ENCODE peak calls at places on chromosomes 7 and 10, in five cellular contexts. H, A, T, C and U are unnamed samples.

GRCh38 chr7:112383671-112384417 is 66.4 kb upstream of the IFRD1 start:
- DNase-seq in T (peak; percentile 5), H (peak; percentile 39), A (no peak), C (no peak), U (no peak)

GRCh38 chr7:13860734-13861133 is 128.7 kb downstream of the ETV1 start:
- DNase-seq in T (no peak), H (no peak), A (no peak), C (no peak), U (no peak)

GRCh38 chr7:29866490-29866930 is 60.2 kb downstream of the WIPF3 start:
- DNase-seq in C (no peak), A (no peak), H (no peak), T (no peak), U (no peak)

GRCh38 chr7:80078159-80078731 is 56.4 kb upstream of the GNAI1 start:
- DNase-seq in A (no peak), T (no peak), C (no peak), H (no peak), U (peak; percentile 45)

GRCh38 chr7:55144333-55144954 is 125.6 kb downstream of the EGFR start:
- DNase-seq in C (peak; percentile 86), A (no peak), T (no peak), H (peak; percentile 76), U (no peak)

GRCh38 chr10:6583447-6583846 is 3.4 kb upstream of the PRKCQ start:
- DNase-seq in C (no peak), H (no peak), A (no peak), T (no peak), U (no peak)

GRCh38 chr7:35004531-35005096 is 32.7 kb downstream of the DPY19L1 start:
- DNase-seq in A (no peak), T (no peak), C (no peak), H (no peak), U (peak; percentile 48)

GRCh38 chr7:22864855-22865606 is 42.4 kb upstream of the TOMM7 start:
- DNase-seq in A (no peak), T (no peak), C (no peak), H (peak; percentile 56), U (no peak)

DNA sequence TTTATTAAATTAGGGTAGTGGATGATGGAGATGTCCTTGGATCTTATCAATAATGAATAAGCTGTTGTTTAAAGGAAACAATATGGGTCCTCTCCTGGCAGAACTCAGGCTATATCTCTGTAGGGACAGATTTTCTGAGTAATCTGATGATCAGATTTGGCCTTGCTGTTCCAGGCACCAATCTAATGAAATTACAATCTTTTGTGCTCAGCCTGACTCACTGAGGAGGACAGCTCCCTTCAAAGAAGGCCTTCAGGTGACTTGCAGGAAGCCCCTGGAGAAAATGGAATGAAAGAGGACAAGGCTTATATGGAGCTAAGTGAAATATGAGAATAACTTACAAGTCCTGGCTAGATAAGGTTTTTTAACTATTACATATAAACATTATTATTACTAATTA is 486.4 kb upstream of the SORCS1 start:
- DNase-seq in C (no peak), T (no peak), A (no peak), H (no peak), U (no peak)
- H3K9me3 ChIP-seq in C (no peaks in the 10 kb centered on the region), T (no peaks in the 10 kb centered on the region), A (no peaks in the 10 kb centered on the region), H (no peaks in the 10 kb centered on the region), U (no peaks in the 10 kb centered on the region)

DNA sequence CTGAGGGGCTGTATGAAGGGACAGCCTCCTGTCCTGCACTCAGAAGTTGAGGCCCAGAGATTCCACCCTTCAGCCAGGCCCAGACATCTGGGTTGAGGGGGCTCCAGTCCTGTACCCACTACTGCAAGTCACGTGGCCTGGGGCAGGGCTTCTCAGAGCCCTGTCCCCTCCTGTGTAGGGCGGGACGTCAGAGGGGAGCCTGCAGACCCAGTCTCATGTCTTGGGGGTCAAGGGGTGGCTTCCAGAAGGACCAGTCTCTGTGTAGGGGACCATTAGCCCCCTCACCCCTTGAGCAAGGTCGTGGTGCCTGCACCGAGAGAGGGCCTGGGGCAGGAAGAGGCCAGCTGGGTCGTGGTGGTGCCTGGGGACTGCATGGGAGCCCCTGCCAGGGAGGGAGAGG is 593 bp upstream of the PILRA start:
- DNase-seq in C (no peak), H (no peak), A (no peak), T (no peak), U (no peak)
- H3K4ac ChIP-seq in C (no peak overlapping the region), H (no peak overlapping the region), A (no peak overlapping the region), T (no peak overlapping the region), U (peak overlapping the region; percentile 57)

DNA sequence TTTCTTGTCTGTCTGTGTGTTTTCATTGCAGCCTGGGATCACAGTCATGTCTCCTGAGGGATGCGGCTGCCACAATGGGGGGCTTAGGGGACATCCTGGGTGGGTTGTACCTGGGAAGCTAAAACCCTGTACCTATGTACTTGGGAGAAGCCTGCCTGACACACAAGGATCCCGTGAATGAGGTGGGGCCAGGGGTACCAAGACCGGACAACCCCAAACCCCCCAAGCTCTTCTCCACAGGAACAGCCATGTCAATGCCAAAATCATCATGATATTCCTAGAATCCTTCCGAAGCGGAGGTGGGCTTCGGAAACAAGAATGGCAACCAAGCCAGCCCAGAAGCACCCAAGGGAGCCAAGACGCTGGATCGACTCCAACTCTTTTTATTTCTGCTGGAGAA is 260.3 kb upstream of the TCERG1L start:
- DNase-seq in T (no peak), C (no peak), H (no peak), A (no peak), U (no peak)
- H2BK12ac ChIP-seq in T (no peak overlapping the region), C (no peak overlapping the region), H (no peak overlapping the region), A (no peak overlapping the region), U (no peak overlapping the region)

GRCh38 chr7:97959046-97959445 is 30.9 kb downstream of the OCM2 start:
- DNase-seq in T (no peak), H (no peak), A (no peak), C (no peak), U (no peak)
- H3K9me3 ChIP-seq in T (no peaks in the 10 kb centered on the region), H (no peaks in the 10 kb centered on the region), A (no peaks in the 10 kb centered on the region), C (no peaks in the 10 kb centered on the region), U (no peaks in the 10 kb centered on the region)